ENCODE peak calls at places on chromosomes 16 and 17, in six cellular contexts. V, C, U, B, D and F are unnamed samples.

GRCh38 chr17:48792033-48792798 is 24.8 kb downstream of the TTLL6 start:
- DNase-seq in V (no peak), C (no peak), U (no peak), B (no peak), D (no peak), F (no peak)

GRCh38 chr16:57807968-57808528 is 5.8 kb upstream of the KIFC3 start:
- DNase-seq in V (peak), C (peak), U (peak), B (peak), D (peak), F (no peak)

GRCh38 chr17:8237175-8237574 is 10.7 kb downstream of the CTC1 start:
- DNase-seq in V (no peak), C (no peak), U (no peak), B (no peak), D (no peak), F (no peak)

GRCh38 chr17:42097691-42098661 is at the start of gene ZNF385C:
- DNase-seq in V (peak), C (no peak), U (no peak), B (peak), D (no peak), F (no peak)

GRCh38 chr16:83473109-83473508 is 334.7 kb upstream of the HSBP1 start:
- DNase-seq in V (no peak), C (no peak), U (no peak), B (no peak), D (no peak), F (no peak)

GRCh38 chr16:31404353-31405064 is 11.4 kb downstream of the ITGAD start:
- DNase-seq in V (no peak), C (no peak), U (no peak), B (no peak), D (no peak), F (no peak)

GRCh38 chr17:60455378-60455777 is 33.1 kb downstream of the CHCT1 start:
- DNase-seq in V (no peak), C (no peak), U (no peak), B (no peak), D (no peak), F (no peak)

GRCh38 chr17:204427-205175 is 23.2 kb upstream of the DOC2B start:
- DNase-seq in V (no peak), C (no peak), U (no peak), B (no peak), D (no peak), F (no peak)

GRCh38 chr17:83032781-83033180 is 46.6 kb upstream of the METRNL start:
- DNase-seq in V (no peak), C (no peak), U (no peak), B (no peak), D (no peak), F (no peak)

GRCh38 chr16:70664325-70665112 is 18.2 kb downstream of the IL34 start:
- DNase-seq in V (no peak), C (no peak), U (no peak), B (no peak), D (no peak), F (no peak)

GRCh38 chr17:57892820-57893595 is 43.2 kb upstream of the MRPS23 start:
- DNase-seq in V (no peak), C (peak), U (peak), B (peak), D (peak), F (no peak)

GRCh38 chr16:22195695-22196558 is 10.2 kb upstream of the EEF2K start:
- DNase-seq in V (peak), C (peak), U (peak), B (peak), D (peak), F (peak)

GRCh38 chr16:72821551-72821950 is 226.4 kb downstream of the ZFHX3 start:
- DNase-seq in V (no peak), C (no peak), U (no peak), B (no peak), D (no peak), F (no peak)

GRCh38 chr17:49069585-49070273 is 62.8 kb upstream of the B4GALNT2 start:
- DNase-seq in V (no peak), C (no peak), U (no peak), B (no peak), D (no peak), F (no peak)

GRCh38 chr16:49620868-49621239 is 235.1 kb downstream of the ZNF423 start:
- DNase-seq in V (no peak), C (no peak), U (no peak), B (no peak), D (no peak), F (no peak)

GRCh38 chr17:378068-378467 is 25.5 kb upstream of the RPH3AL start:
- DNase-seq in V (no peak), C (no peak), U (no peak), B (no peak), D (no peak), F (no peak)

GRCh38 chr16:66440970-66441369 is 13.9 kb downstream of the BEAN1 start:
- DNase-seq in V (no peak), C (no peak), U (no peak), B (no peak), D (no peak), F (no peak)

GRCh38 chr16:15609286-15609649 is 33.7 kb downstream of the MARF1 start:
- DNase-seq in V (no peak), C (no peak), U (no peak), B (no peak), D (no peak), F (no peak)

GRCh38 chr16:85086347-85087291 is 25.7 kb downstream of the CIBAR2 start:
- DNase-seq in V (peak), C (peak), U (peak), B (peak), D (peak), F (peak)

GRCh38 chr16:10338426-10338825 is 47.4 kb upstream of the ATF7IP2 start:
- DNase-seq in V (no peak), C (peak), U (no peak), B (no peak), D (no peak), F (no peak)

GRCh38 chr16:63467513-63467912 is 1431.3 kb upstream of the CDH8 start:
- DNase-seq in V (no peak), C (no peak), U (no peak), B (no peak), D (no peak), F (no peak)

GRCh38 chr17:57986841-57987581 is 1.0 kb downstream of the VEZF1 start:
- DNase-seq in V (peak), C (peak), U (peak), B (no peak), D (no peak), F (no peak)

GRCh38 chr17:4998666-4999428 is 1.1 kb downstream of the KIF1C start:
- DNase-seq in V (no peak), C (no peak), U (no peak), B (peak), D (peak), F (no peak)

GRCh38 chr17:80441133-80441578 is 26.2 kb downstream of the ENDOV start:
- DNase-seq in V (no peak), C (no peak), U (no peak), B (peak), D (peak), F (peak)

GRCh38 chr17:1779571-1780074 is 17.8 kb downstream of the SERPINF1 start:
- DNase-seq in V (no peak), C (peak), U (no peak), B (no peak), D (peak), F (no peak)

GRCh38 chr17:7588553-7589203 is 1.2 kb downstream of the SOX15 start:
- DNase-seq in V (no peak), C (no peak), U (no peak), B (no peak), D (peak), F (no peak)